ENCODE peak calls at places on chromosomes 7 and 10, in seven cellular contexts. One of them, this sample, is unnamed.

GRCh38 chr7:156610130-156610529 is 30.4 kb upstream of the RNF32 start:
- DNase-seq in prostate gland: no peak
- DNase-seq in pancreas: no peak
- DNase-seq in brain microvascular endothelial cell: no peak
- DNase-seq in spleen: no peak
- DNase-seq in fibroblast of lung: no peak
- DNase-seq in esophagus squamous epithelium: no peak
- DNase-seq in this sample: no peak

GRCh38 chr10:104612577-104613205 is 28.4 kb upstream of the SORCS3 start:
- DNase-seq in spleen: no peak
- DNase-seq in prostate gland: no peak
- DNase-seq in fibroblast of lung: no peak
- DNase-seq in pancreas: no peak
- DNase-seq in brain microvascular endothelial cell: no peak
- DNase-seq in esophagus squamous epithelium: no peak
- DNase-seq in this sample: no peak

GRCh38 chr7:143901360-143901709 is 641 bp downstream of the TCAF1 start:
- DNase-seq in brain microvascular endothelial cell: peak
- DNase-seq in fibroblast of lung: no peak
- DNase-seq in prostate gland: peak
- DNase-seq in pancreas: peak
- DNase-seq in esophagus squamous epithelium: no peak
- DNase-seq in spleen: peak
- DNase-seq in this sample: peak

GRCh38 chr10:76977046-76977445 is 660.6 kb downstream of the KCNMA1 start:
- DNase-seq in brain microvascular endothelial cell: no peak
- DNase-seq in spleen: no peak
- DNase-seq in pancreas: no peak
- DNase-seq in esophagus squamous epithelium: no peak
- DNase-seq in fibroblast of lung: no peak
- DNase-seq in prostate gland: no peak
- DNase-seq in this sample: no peak

GRCh38 chr10:65570143-65571010 is 1355.5 kb upstream of the LRRTM3 start:
- DNase-seq in fibroblast of lung: peak
- DNase-seq in brain microvascular endothelial cell: peak
- DNase-seq in prostate gland: peak
- DNase-seq in esophagus squamous epithelium: no peak
- DNase-seq in pancreas: peak
- DNase-seq in spleen: peak
- DNase-seq in this sample: peak

GRCh38 chr10:122461367-122461728 is at the start of gene HTRA1:
- DNase-seq in prostate gland: peak
- DNase-seq in brain microvascular endothelial cell: no peak
- DNase-seq in esophagus squamous epithelium: no peak
- DNase-seq in pancreas: peak
- DNase-seq in spleen: no peak
- DNase-seq in fibroblast of lung: peak
- DNase-seq in this sample: peak

GRCh38 chr7:107446531-107446930 is 23.3 kb upstream of the GPR22 start:
- DNase-seq in brain microvascular endothelial cell: peak
- DNase-seq in fibroblast of lung: peak
- DNase-seq in spleen: no peak
- DNase-seq in pancreas: no peak
- DNase-seq in esophagus squamous epithelium: no peak
- DNase-seq in prostate gland: no peak
- DNase-seq in this sample: no peak

GRCh38 chr10:112832361-112832878 is 117.6 kb upstream of the TCF7L2 start:
- DNase-seq in brain microvascular endothelial cell: no peak
- DNase-seq in fibroblast of lung: no peak
- DNase-seq in prostate gland: no peak
- DNase-seq in spleen: no peak
- DNase-seq in pancreas: no peak
- DNase-seq in esophagus squamous epithelium: no peak
- DNase-seq in this sample: no peak

GRCh38 chr7:131357282-131357880 is 29.7 kb downstream of the MKLN1 start:
- DNase-seq in esophagus squamous epithelium: no peak
- DNase-seq in fibroblast of lung: no peak
- DNase-seq in spleen: no peak
- DNase-seq in brain microvascular endothelial cell: no peak
- DNase-seq in pancreas: no peak
- DNase-seq in prostate gland: no peak
- DNase-seq in this sample: no peak

GRCh38 chr7:22565315-22565811 is 65.4 kb upstream of the STEAP1B start:
- DNase-seq in brain microvascular endothelial cell: peak
- DNase-seq in fibroblast of lung: peak
- DNase-seq in esophagus squamous epithelium: no peak
- DNase-seq in spleen: no peak
- DNase-seq in pancreas: no peak
- DNase-seq in prostate gland: no peak
- DNase-seq in this sample: no peak

GRCh38 chr10:99667108-99667751 is 7.9 kb downstream of the ENTPD7 start:
- DNase-seq in spleen: no peak
- DNase-seq in brain microvascular endothelial cell: peak
- DNase-seq in fibroblast of lung: peak
- DNase-seq in prostate gland: no peak
- DNase-seq in pancreas: no peak
- DNase-seq in esophagus squamous epithelium: no peak
- DNase-seq in this sample: no peak

GRCh38 chr7:135670179-135670578 is 7.9 kb downstream of the STMP1 start:
- DNase-seq in prostate gland: no peak
- DNase-seq in fibroblast of lung: peak
- DNase-seq in spleen: no peak
- DNase-seq in esophagus squamous epithelium: no peak
- DNase-seq in pancreas: no peak
- DNase-seq in brain microvascular endothelial cell: peak
- DNase-seq in this sample: no peak

GRCh38 chr7:139426258-139427028 is 57.0 kb downstream of the KLRG2 start:
- DNase-seq in spleen: no peak
- DNase-seq in prostate gland: no peak
- DNase-seq in esophagus squamous epithelium: no peak
- DNase-seq in brain microvascular endothelial cell: no peak
- DNase-seq in fibroblast of lung: no peak
- DNase-seq in pancreas: no peak
- DNase-seq in this sample: peak

GRCh38 chr10:97736403-97736901 is 476 bp upstream of the ZFYVE27 start:
- DNase-seq in esophagus squamous epithelium: no peak
- DNase-seq in prostate gland: no peak
- DNase-seq in brain microvascular endothelial cell: no peak
- DNase-seq in pancreas: no peak
- DNase-seq in spleen: no peak
- DNase-seq in fibroblast of lung: no peak
- DNase-seq in this sample: no peak

GRCh38 chr10:4431114-4431862 is 394.7 kb upstream of the AKR1E2 start:
- DNase-seq in pancreas: no peak
- DNase-seq in spleen: no peak
- DNase-seq in brain microvascular endothelial cell: peak
- DNase-seq in prostate gland: no peak
- DNase-seq in fibroblast of lung: peak
- DNase-seq in esophagus squamous epithelium: no peak
- DNase-seq in this sample: no peak

GRCh38 chr7:145729701-145730100 is 386.9 kb upstream of the CNTNAP2 start:
- DNase-seq in pancreas: no peak
- DNase-seq in spleen: no peak
- DNase-seq in esophagus squamous epithelium: no peak
- DNase-seq in fibroblast of lung: peak
- DNase-seq in brain microvascular endothelial cell: no peak
- DNase-seq in prostate gland: no peak
- DNase-seq in this sample: no peak

GRCh38 chr10:96616961-96617360 is 30.1 kb upstream of the TM9SF3 start:
- DNase-seq in pancreas: no peak
- DNase-seq in fibroblast of lung: no peak
- DNase-seq in brain microvascular endothelial cell: no peak
- DNase-seq in esophagus squamous epithelium: no peak
- DNase-seq in prostate gland: no peak
- DNase-seq in spleen: no peak
- DNase-seq in this sample: no peak

GRCh38 chr7:156818133-156818532 is 74.8 kb downstream of the LMBR1 start:
- DNase-seq in prostate gland: no peak
- DNase-seq in fibroblast of lung: no peak
- DNase-seq in spleen: no peak
- DNase-seq in esophagus squamous epithelium: no peak
- DNase-seq in pancreas: no peak
- DNase-seq in brain microvascular endothelial cell: no peak
- DNase-seq in this sample: no peak

GRCh38 chr10:3119796-3120459 is 52.6 kb downstream of the PFKP start:
- DNase-seq in pancreas: no peak
- DNase-seq in spleen: no peak
- DNase-seq in brain microvascular endothelial cell: no peak
- DNase-seq in esophagus squamous epithelium: no peak
- DNase-seq in prostate gland: no peak
- DNase-seq in fibroblast of lung: peak
- DNase-seq in this sample: no peak

GRCh38 chr10:109962247-109962646 is 38.9 kb upstream of the XPNPEP1 start:
- DNase-seq in prostate gland: no peak
- DNase-seq in brain microvascular endothelial cell: no peak
- DNase-seq in fibroblast of lung: no peak
- DNase-seq in spleen: no peak
- DNase-seq in pancreas: no peak
- DNase-seq in esophagus squamous epithelium: no peak
- DNase-seq in this sample: no peak

GRCh38 chr10:373015-373414 is 237.8 kb downstream of the ZMYND11 start:
- DNase-seq in pancreas: no peak
- DNase-seq in fibroblast of lung: peak
- DNase-seq in brain microvascular endothelial cell: peak
- DNase-seq in esophagus squamous epithelium: no peak
- DNase-seq in prostate gland: no peak
- DNase-seq in spleen: peak
- DNase-seq in this sample: no peak

GRCh38 chr10:73992899-73993788 is 4.8 kb upstream of the VCL start:
- DNase-seq in brain microvascular endothelial cell: peak
- DNase-seq in fibroblast of lung: no peak
- DNase-seq in pancreas: no peak
- DNase-seq in esophagus squamous epithelium: no peak
- DNase-seq in spleen: no peak
- DNase-seq in prostate gland: no peak
- DNase-seq in this sample: no peak

GRCh38 chr10:84896909-84897308 is 568.5 kb downstream of the CCSER2 start:
- DNase-seq in esophagus squamous epithelium: no peak
- DNase-seq in fibroblast of lung: no peak
- DNase-seq in spleen: no peak
- DNase-seq in brain microvascular endothelial cell: no peak
- DNase-seq in pancreas: no peak
- DNase-seq in prostate gland: no peak
- DNase-seq in this sample: no peak

GRCh38 chr10:35992107-35992506 is 350.0 kb upstream of the FZD8 start:
- DNase-seq in spleen: no peak
- DNase-seq in prostate gland: no peak
- DNase-seq in fibroblast of lung: no peak
- DNase-seq in brain microvascular endothelial cell: no peak
- DNase-seq in pancreas: no peak
- DNase-seq in esophagus squamous epithelium: no peak
- DNase-seq in this sample: no peak

GRCh38 chr10:121539757-121540156 is 58.5 kb downstream of the FGFR2 start:
- DNase-seq in esophagus squamous epithelium: no peak
- DNase-seq in spleen: no peak
- DNase-seq in fibroblast of lung: no peak
- DNase-seq in pancreas: no peak
- DNase-seq in prostate gland: no peak
- DNase-seq in brain microvascular endothelial cell: no peak
- DNase-seq in this sample: no peak

GRCh38 chr7:5396999-5397656 is 26.5 kb downstream of the TNRC18 start:
- DNase-seq in pancreas: peak
- DNase-seq in spleen: peak
- DNase-seq in esophagus squamous epithelium: peak
- DNase-seq in prostate gland: peak
- DNase-seq in brain microvascular endothelial cell: no peak
- DNase-seq in fibroblast of lung: peak
- DNase-seq in this sample: peak
- H3K27ac ChIP-seq in pancreas: peak
- H3K27ac ChIP-seq in spleen: peak
- H3K27ac ChIP-seq in esophagus squamous epithelium: peak
- H3K27ac ChIP-seq in prostate gland: peak
- H3K27ac ChIP-seq in brain microvascular endothelial cell: peak
- H3K27ac ChIP-seq in fibroblast of lung: peak
- H3K27ac ChIP-seq in this sample: peak

DNA sequence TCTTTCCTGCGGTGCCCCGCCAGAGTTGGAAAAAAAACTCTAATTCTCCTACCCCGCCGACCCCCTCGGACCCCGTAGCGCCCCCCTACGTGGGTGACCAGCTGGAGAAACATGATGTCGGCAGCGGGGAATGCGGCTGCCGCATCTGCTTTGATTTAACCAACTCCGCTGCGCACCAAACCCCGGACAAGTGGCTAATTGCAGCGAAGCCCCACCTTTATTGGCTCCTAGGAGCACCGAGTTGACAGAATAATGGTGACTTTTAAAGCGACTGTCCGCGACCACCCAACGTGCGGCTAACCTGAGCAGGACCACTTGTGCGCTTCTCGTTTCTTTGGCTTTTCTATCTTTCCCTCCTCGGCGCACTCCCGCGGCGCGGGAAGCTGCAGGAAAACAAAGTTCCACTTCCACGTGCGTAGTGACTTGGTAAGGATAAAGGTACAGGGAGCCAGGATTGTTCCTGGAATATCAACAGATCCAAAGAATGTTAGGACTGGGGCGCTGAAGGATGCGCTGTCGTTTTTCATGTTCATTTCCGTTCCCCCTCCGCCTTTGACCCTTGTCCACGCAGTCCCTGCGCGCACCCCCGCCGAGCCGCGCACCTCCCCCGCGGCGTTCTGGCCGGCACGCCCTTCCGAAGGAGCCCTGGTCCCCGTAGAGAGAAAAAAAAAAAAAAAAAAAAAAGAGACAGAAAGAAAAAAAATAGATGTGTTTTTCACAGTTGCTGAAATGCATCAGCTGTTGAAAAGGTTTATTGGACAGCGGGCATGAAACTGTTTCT is 1.4 kb downstream of the WNT16 start:
- DNase-seq in pancreas: peak
- DNase-seq in prostate gland: no peak
- DNase-seq in brain microvascular endothelial cell: no peak
- DNase-seq in esophagus squamous epithelium: no peak
- DNase-seq in spleen: peak
- DNase-seq in fibroblast of lung: no peak
- DNase-seq in this sample: no peak
- H3K4me3 ChIP-seq in pancreas: no peak
- H3K4me3 ChIP-seq in prostate gland: peak
- H3K4me3 ChIP-seq in brain microvascular endothelial cell: peak
- H3K4me3 ChIP-seq in esophagus squamous epithelium: peak
- H3K4me3 ChIP-seq in spleen: peak
- H3K4me3 ChIP-seq in fibroblast of lung: peak
- H3K4me3 ChIP-seq in this sample: no peak

DNA sequence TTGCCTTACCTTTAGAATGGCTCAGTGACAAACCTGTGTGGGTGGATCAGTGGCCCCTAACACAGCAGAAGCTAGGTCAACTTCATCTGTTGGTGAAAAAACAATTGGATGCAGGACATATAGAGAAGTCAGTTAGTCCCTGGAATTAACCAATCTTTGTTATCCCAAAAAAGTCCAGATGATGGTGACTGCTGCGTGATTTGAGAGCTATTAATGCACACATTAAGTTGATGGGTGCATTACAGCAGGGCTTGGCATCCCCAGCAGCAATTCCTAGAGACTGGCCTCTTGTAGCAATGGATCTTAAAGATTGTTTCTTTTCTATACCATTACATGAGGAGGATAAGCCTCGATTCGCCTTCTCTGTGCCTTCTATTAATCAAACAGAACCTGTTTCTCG is 33.3 kb downstream of the OR13A1 start:
- DNase-seq in prostate gland: no peak
- DNase-seq in fibroblast of lung: no peak
- DNase-seq in esophagus squamous epithelium: no peak
- DNase-seq in brain microvascular endothelial cell: no peak
- DNase-seq in pancreas: no peak
- DNase-seq in spleen: no peak
- DNase-seq in this sample: no peak
- H3K27ac ChIP-seq in prostate gland: no peak
- H3K27ac ChIP-seq in fibroblast of lung: no peak
- H3K27ac ChIP-seq in esophagus squamous epithelium: no peak
- H3K27ac ChIP-seq in brain microvascular endothelial cell: no peak
- H3K27ac ChIP-seq in pancreas: no peak
- H3K27ac ChIP-seq in spleen: no peak
- H3K27ac ChIP-seq in this sample: no peak

GRCh38 chr7:28037220-28038010 is 143.2 kb downstream of the JAZF1 start:
- DNase-seq in pancreas: no peak
- DNase-seq in fibroblast of lung: peak
- DNase-seq in brain microvascular endothelial cell: peak
- DNase-seq in prostate gland: no peak
- DNase-seq in spleen: no peak
- DNase-seq in esophagus squamous epithelium: no peak
- DNase-seq in this sample: no peak
- H3K4me3 ChIP-seq in pancreas: no peak
- H3K4me3 ChIP-seq in fibroblast of lung: no peak
- H3K4me3 ChIP-seq in brain microvascular endothelial cell: peak
- H3K4me3 ChIP-seq in prostate gland: no peak
- H3K4me3 ChIP-seq in spleen: no peak
- H3K4me3 ChIP-seq in esophagus squamous epithelium: no peak
- H3K4me3 ChIP-seq in this sample: no peak

This sample was measured in heart right ventricle.